ENCODE peak calls at places on chromosomes 6 and 20, in five cellular contexts. C is GM23338, Q is PC-3, K is GM23248, M is MM.1S. W is an unnamed sample.

GRCh38 chr20:59831024-59831900 is 102.2 kb downstream of the SYCP2 start:
- DNase-seq in K (no peak), Q (peak; percentile 94), M (no peak), C (peak; percentile 21), W (no peak)

GRCh38 chr6:3535716-3536435 is 79.0 kb upstream of the SLC22A23 start:
- DNase-seq in M (no peak), C (no peak), Q (no peak), K (no peak), W (no peak)

GRCh38 chr6:10800810-10801209 is 37.5 kb downstream of the MAK start:
- DNase-seq in Q (peak; percentile 74), C (no peak), K (peak; percentile 43), M (no peak), W (no peak)

GRCh38 chr20:36604952-36605308 is 649 bp upstream of the RAB5IF start:
- DNase-seq in K (no peak), Q (no peak), M (peak; percentile 72), C (peak; percentile 41), W (peak; percentile 13)

GRCh38 chr6:109799664-109800063 is 108.6 kb downstream of the FIG4 start:
- DNase-seq in Q (peak; percentile 56), C (no peak), M (no peak), K (no peak), W (no peak)

GRCh38 chr6:15313367-15313766 is 67.5 kb downstream of the JARID2 start:
- DNase-seq in C (no peak), K (peak; percentile 34), M (no peak), Q (no peak), W (no peak)

GRCh38 chr6:41591859-41592502 is 45.8 kb downstream of the FOXP4 start:
- DNase-seq in C (peak; percentile 81), Q (peak; percentile 80), M (peak; percentile 30), K (peak; percentile 55), W (peak; percentile 69)

GRCh38 chr6:119523546-119523945 is 174.0 kb upstream of the MAN1A1 start:
- DNase-seq in Q (no peak), M (no peak), C (no peak), K (no peak), W (no peak)

GRCh38 chr6:163331245-163331644 is 83.3 kb upstream of the QKI start:
- DNase-seq in C (no peak), Q (no peak), K (no peak), M (no peak), W (no peak)

GRCh38 chr6:88748141-88748540 is 215.3 kb downstream of the RNGTT start:
- DNase-seq in M (no peak), C (no peak), Q (no peak), K (peak; percentile 22), W (no peak)

GRCh38 chr6:169425628-169426370 is 172.2 kb upstream of the THBS2 start:
- DNase-seq in M (no peak), Q (no peak), C (no peak), K (no peak), W (no peak)

GRCh38 chr6:22146581-22147468 is 150.0 kb downstream of the PRL start:
- DNase-seq in Q (no peak), K (peak; percentile 45), M (no peak), C (no peak), W (no peak)

GRCh38 chr6:43687437-43688347 is at the start of gene MRPS18A:
- DNase-seq in Q (peak; percentile 90), M (peak; percentile 82), C (peak; percentile 90), K (peak; percentile 94), W (peak; percentile 82)

GRCh38 chr6:93581371-93581770 is 162.0 kb upstream of the EPHA7 start:
- DNase-seq in C (no peak), K (no peak), M (no peak), Q (no peak), W (no peak)

GRCh38 chr6:47044418-47044817 is 2.3 kb upstream of the ADGRF1 start:
- DNase-seq in M (no peak), C (no peak), Q (peak; percentile 98), K (no peak), W (no peak)

GRCh38 chr20:47785900-47786762 is 850 bp upstream of the SULF2 start:
- DNase-seq in K (peak; percentile 84), M (peak; percentile 88), C (peak; percentile 77), Q (peak; percentile 90), W (peak; percentile 88)

GRCh38 chr20:35320396-35321126 is 28.3 kb upstream of the FAM83C start:
- DNase-seq in K (peak; percentile 90), C (peak; percentile 33), M (no peak), Q (peak; percentile 91), W (no peak)

GRCh38 chr6:159608961-159609673 is 83.9 kb downstream of the SOD2 start:
- DNase-seq in C (peak; percentile 79), K (peak; percentile 61), M (peak; percentile 8), Q (peak; percentile 56), W (peak; percentile 52)

GRCh38 chr6:17730078-17730704 is 23.5 kb upstream of the NUP153 start:
- DNase-seq in K (no peak), M (no peak), Q (peak; percentile 10), C (no peak), W (no peak)

GRCh38 chr6:79668381-79668780 is 37.3 kb downstream of the SH3BGRL2 start:
- DNase-seq in C (no peak), K (no peak), M (no peak), Q (no peak), W (no peak)

GRCh38 chr6:40714576-40715500 is 127.7 kb upstream of the LRFN2 start:
- DNase-seq in Q (peak; percentile 83), K (no peak), M (no peak), C (no peak), W (no peak)

GRCh38 chr20:10661261-10661660 is 12.5 kb downstream of the JAG1 start:
- DNase-seq in C (no peak), M (no peak), K (no peak), Q (no peak), W (no peak)

GRCh38 chr20:10662151-10662550 is 11.6 kb downstream of the JAG1 start:
- DNase-seq in M (no peak), Q (no peak), K (no peak), C (no peak), W (no peak)

GRCh38 chr20:10665027-10665561 is 8.7 kb downstream of the JAG1 start:
- DNase-seq in C (no peak), Q (no peak), M (no peak), K (no peak), W (no peak)

GRCh38 chr20:10660661-10661060 is 13.1 kb downstream of the JAG1 start:
- DNase-seq in K (peak; percentile 55), C (no peak), M (no peak), Q (no peak), W (no peak)

GRCh38 chr20:10662661-10663458 is 10.9 kb downstream of the JAG1 start:
- DNase-seq in Q (no peak), M (no peak), K (no peak), C (no peak), W (no peak)
- H3F3A ChIP-seq in Q (peaks cover 5% of the 10 kb centered on the region), M (no peaks in the 10 kb centered on the region), K (no peaks in the 10 kb centered on the region), C (no peaks in the 10 kb centered on the region), W (peaks cover 45% of the 10 kb centered on the region)

GRCh38 chr20:58224097-58224496 is 4.4 kb downstream of the ANKRD60 start:
- DNase-seq in Q (peak; percentile 78), M (no peak), K (peak; percentile 47), C (no peak), W (no peak)
- TF ChIP-seq EZH2phosphoT487 in Q (no peak), M (no peak), K (no peak), C (no peak), W (no peak)

GRCh38 chr20:9838035-9838377 is 870 bp downstream of the PAK5 start:
- DNase-seq in Q (no peak), K (no peak), M (no peak), C (peak; percentile 6), W (no peak)

GRCh38 chr20:9835302-9835701 is 3.6 kb downstream of the PAK5 start:
- DNase-seq in C (no peak), M (no peak), K (no peak), Q (no peak), W (no peak)

GRCh38 chr20:9839626-9840025 is 750 bp upstream of the PAK5 start:
- DNase-seq in M (no peak), K (no peak), C (no peak), Q (no peak), W (no peak)

GRCh38 chr20:9838378-9839295 is at the start of gene PAK5:
- DNase-seq in M (peak; percentile 84), C (peak; percentile 96), K (peak; percentile 2), Q (no peak), W (peak; percentile 96)

GRCh38 chr20:9837634-9838033 is 1.2 kb downstream of the PAK5 start:
- DNase-seq in Q (no peak), M (no peak), K (no peak), C (no peak), W (peak; percentile 2)
- TF ChIP-seq EZH2 in Q (no peak), M (no peak), K (no peak), C (no peak), W (no peak)

GRCh38 chr6:134176283-134176975 is 124.0 kb upstream of the SLC2A12 start:
- DNase-seq in K (peak; percentile 76), Q (peak; percentile 21), C (peak; percentile 69), M (no peak), W (peak; percentile 69)
- H3F3A ChIP-seq in K (peaks cover 66% of the 10 kb centered on the region), Q (no peaks in the 10 kb centered on the region), C (peaks cover 3% of the 10 kb centered on the region), M (peaks cover 22% of the 10 kb centered on the region), W (peaks cover 37% of the 10 kb centered on the region)

GRCh38 chr20:23152308-23152892 is 66.3 kb upstream of the CD93 start:
- DNase-seq in C (no peak), M (no peak), K (peak; percentile 97), Q (no peak), W (no peak)
- TF ChIP-seq EZH2phosphoT487 in C (no peak), M (no peak), K (no peak), Q (no peak), W (no peak)

DNA sequence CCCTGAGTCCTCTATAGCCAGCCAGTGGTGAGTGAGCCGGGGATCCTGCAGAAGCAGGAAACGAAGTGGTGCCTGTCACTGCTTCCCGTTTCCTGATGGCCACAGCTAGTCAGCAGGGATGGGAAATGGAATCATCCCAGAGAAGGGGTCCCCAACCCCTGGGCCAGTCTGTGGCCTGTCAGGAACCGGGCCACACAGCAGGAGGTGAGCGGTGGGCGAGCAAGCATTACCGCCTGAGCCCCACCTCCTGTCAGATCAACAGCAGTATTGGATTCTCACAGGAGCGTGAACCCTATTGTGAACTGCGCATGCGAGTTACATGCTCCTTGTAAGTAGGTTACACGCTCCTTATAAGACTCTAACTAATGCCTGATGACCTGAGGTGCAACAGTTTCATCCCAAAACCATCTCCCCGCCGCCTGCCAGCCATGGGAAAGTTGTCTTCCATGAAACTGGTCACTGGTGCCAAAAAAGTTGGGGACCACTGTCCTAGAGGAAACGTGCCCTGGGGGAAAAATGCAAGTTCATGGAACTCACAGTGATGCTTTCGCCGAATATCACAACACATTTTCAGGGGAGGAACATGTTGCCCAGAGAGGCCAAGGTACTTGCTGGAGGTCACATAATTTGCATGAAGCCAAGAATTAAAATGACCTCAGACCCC is 113.8 kb downstream of the JPH2 start:
- DNase-seq in Q (no peak), M (no peak), C (no peak), K (no peak), W (no peak)
- TF ChIP-seq EZH2 in Q (no peak), M (no peak), C (no peak), K (no peak), W (no peak)

GRCh38 chr6:52541135-52541534 is 35.7 kb downstream of the TRAM2 start:
- DNase-seq in K (no peak), Q (no peak), C (no peak), M (no peak), W (no peak)
- H3F3A ChIP-seq in K (peaks cover 94% of the 10 kb centered on the region), Q (no peaks in the 10 kb centered on the region), C (no peaks in the 10 kb centered on the region), M (peaks cover 75% of the 10 kb centered on the region), W (no peaks in the 10 kb centered on the region)